ENCODE peak calls at places on chromosomes 4 and X, in ten cellular contexts. O is pancreas; P is left lung; U is GM10248; H is uterus; G is tibial nerve; L is GM12865; W is CD8-positive, alpha-beta T cell; Q is AG04450; D is fibroblast of the aortic adventitia. N is an unnamed sample.

GRCh38 chr4:36394352-36394903 is 113.0 kb downstream of the DTHD1 start:
- DNase-seq in O (no peak), P (no peak), U (no peak), H (no peak), G (no peak), L (peak), W (no peak), Q (no peak), D (no peak), N (no peak)

GRCh38 chr4:179586460-179586859 is 2144.2 kb upstream of the AGA start:
- DNase-seq in O (no peak), P (no peak), U (no peak), H (no peak), G (no peak), L (no peak), W (no peak), Q (no peak), D (no peak), N (no peak)

GRCh38 chrX:143635915-143636314 is at the start of gene SLITRK4:
- DNase-seq in O (no peak), P (no peak), U (no peak), H (no peak), G (no peak), L (no peak), W (no peak), Q (no peak), D (no peak), N (no peak)

GRCh38 chrX:2894885-2895292 is 34.2 kb downstream of the ARSD start:
- DNase-seq in O (no peak), P (no peak), U (no peak), H (peak), G (no peak), L (no peak), W (no peak), Q (peak), D (peak), N (no peak)

GRCh38 chr4:102521570-102522553 is 20.7 kb downstream of the NFKB1 start:
- DNase-seq in O (no peak), P (no peak), U (no peak), H (no peak), G (no peak), L (no peak), W (no peak), Q (no peak), D (no peak), N (no peak)

GRCh38 chrX:112840382-112841113 is at the start of gene AMOT:
- DNase-seq in O (peak), P (peak), U (peak), H (peak), G (peak), L (peak), W (peak), Q (no peak), D (peak), N (no peak)

GRCh38 chr4:143514432-143514831 is 930 bp downstream of the SMARCA5 start:
- DNase-seq in O (peak), P (peak), U (no peak), H (peak), G (peak), L (peak), W (no peak), Q (no peak), D (peak), N (peak)

GRCh38 chrX:38754102-38754790 is 47.0 kb upstream of the MID1IP1 start:
- DNase-seq in O (no peak), P (no peak), U (peak), H (peak), G (no peak), L (peak), W (peak), Q (peak), D (peak), N (no peak)

GRCh38 chr4:40121515-40121914 is 64.9 kb downstream of the N4BP2 start:
- DNase-seq in O (no peak), P (no peak), U (no peak), H (no peak), G (no peak), L (peak), W (no peak), Q (peak), D (peak), N (peak)

GRCh38 chr4:138981930-138982390 is 33.6 kb upstream of the NOCT start:
- DNase-seq in O (no peak), P (no peak), U (no peak), H (peak), G (no peak), L (no peak), W (no peak), Q (peak), D (peak), N (peak)

GRCh38 chr4:4990857-4991540 is 28.3 kb downstream of the CYTL1 start:
- DNase-seq in O (no peak), P (no peak), U (no peak), H (peak), G (peak), L (no peak), W (no peak), Q (no peak), D (peak), N (no peak)

GRCh38 chrX:40058719-40059118 is 39.0 kb downstream of the BCOR start:
- DNase-seq in O (no peak), P (no peak), U (no peak), H (no peak), G (no peak), L (no peak), W (no peak), Q (no peak), D (no peak), N (no peak)

GRCh38 chr4:142743071-142743825 is 102.9 kb downstream of the INPP4B start:
- DNase-seq in O (no peak), P (no peak), U (no peak), H (no peak), G (no peak), L (no peak), W (no peak), Q (no peak), D (peak), N (no peak)

GRCh38 chr4:89249716-89250361 is 57.8 kb downstream of the GPRIN3 start:
- DNase-seq in O (peak), P (no peak), U (no peak), H (no peak), G (no peak), L (no peak), W (no peak), Q (no peak), D (no peak), N (no peak)

GRCh38 chr4:186029731-186030421 is 39.1 kb upstream of the TLR3 start:
- DNase-seq in O (peak), P (peak), U (no peak), H (peak), G (peak), L (no peak), W (no peak), Q (no peak), D (peak), N (no peak)

GRCh38 chr4:39718366-39719323 is 20.7 kb downstream of the UBE2K start:
- DNase-seq in O (no peak), P (no peak), U (no peak), H (no peak), G (no peak), L (peak), W (no peak), Q (no peak), D (no peak), N (no peak)

GRCh38 chr4:189096717-189097116 is 844.0 kb upstream of the FRG1 start:
- DNase-seq in O (no peak), P (peak), U (no peak), H (no peak), G (no peak), L (no peak), W (no peak), Q (no peak), D (no peak), N (no peak)

GRCh38 chr4:58144721-58145120 is 1034.5 kb upstream of the IGFBP7 start:
- DNase-seq in O (no peak), P (no peak), U (no peak), H (no peak), G (no peak), L (no peak), W (no peak), Q (no peak), D (no peak), N (no peak)

GRCh38 chr4:3322059-3322550 is 29.3 kb downstream of the RGS12 start:
- DNase-seq in O (peak), P (no peak), U (no peak), H (no peak), G (no peak), L (no peak), W (no peak), Q (no peak), D (peak), N (no peak)

GRCh38 chr4:89110541-89110985 is 770 bp upstream of the TIGD2 start:
- DNase-seq in O (peak), P (no peak), U (no peak), H (no peak), G (no peak), L (no peak), W (no peak), Q (no peak), D (no peak), N (no peak)

GRCh38 chrX:14291626-14292025 is 237.7 kb upstream of the GLRA2 start:
- DNase-seq in O (no peak), P (no peak), U (no peak), H (no peak), G (no peak), L (no peak), W (no peak), Q (no peak), D (no peak), N (no peak)

GRCh38 chr4:75494563-75494962 is 19.6 kb downstream of the RCHY1 start:
- DNase-seq in O (no peak), P (no peak), U (no peak), H (no peak), G (no peak), L (no peak), W (no peak), Q (peak), D (peak), N (no peak)

GRCh38 chr4:153438916-153439756 is 27.0 kb upstream of the TMEM131L start:
- DNase-seq in O (no peak), P (no peak), U (peak), H (no peak), G (no peak), L (peak), W (peak), Q (no peak), D (no peak), N (no peak)

GRCh38 chr4:76964769-76965168 is 15.2 kb downstream of the SEPTIN11 start:
- DNase-seq in O (no peak), P (no peak), U (no peak), H (no peak), G (no peak), L (no peak), W (no peak), Q (no peak), D (no peak), N (no peak)

GRCh38 chr4:58809948-58810347 is 1699.8 kb upstream of the IGFBP7 start:
- DNase-seq in O (no peak), P (no peak), U (no peak), H (no peak), G (no peak), L (no peak), W (no peak), Q (no peak), D (no peak), N (no peak)

GRCh38 chr4:129565214-129565613 is 469.3 kb downstream of the C4orf33 start:
- DNase-seq in O (no peak), P (no peak), U (no peak), H (no peak), G (no peak), L (no peak), W (no peak), Q (no peak), D (no peak), N (no peak)

GRCh38 chr4:148893095-148893494 is 450.9 kb upstream of the NR3C2 start:
- DNase-seq in O (no peak), P (no peak), U (no peak), H (no peak), G (no peak), L (no peak), W (no peak), Q (no peak), D (no peak), N (no peak)

GRCh38 chrX:115378471-115378870 is 89.0 kb downstream of the LUZP4 start:
- DNase-seq in O (no peak), P (no peak), U (no peak), H (no peak), G (no peak), L (no peak), W (no peak), Q (no peak), D (peak), N (no peak)

DNA sequence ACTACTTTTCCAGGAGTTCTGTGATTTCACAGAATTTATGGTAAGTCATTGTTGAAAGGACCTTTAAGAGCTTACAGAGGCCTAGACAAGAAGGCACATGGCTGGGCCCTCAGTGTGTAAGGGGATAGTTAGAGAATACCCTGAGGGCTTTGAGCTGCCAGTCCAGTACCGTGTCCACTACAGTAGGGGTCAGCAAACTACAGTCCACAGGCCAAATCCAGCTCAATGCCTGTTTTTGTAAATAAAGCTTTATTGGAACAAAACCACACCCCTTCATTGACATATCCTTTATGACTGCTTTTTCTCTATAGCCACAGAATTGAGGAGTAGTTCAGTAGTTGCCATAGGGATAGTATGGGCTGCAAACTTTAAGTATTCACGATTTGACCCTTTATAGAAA is 176.2 kb downstream of the MID1 start:
- DNase-seq in O (no peak), P (no peak), U (no peak), H (no peak), G (no peak), L (no peak), W (no peak), Q (no peak), D (no peak), N (no peak)
- TF ChIP-seq CTCF in O (no peak), P (no peak), U (no peak), H (no peak), G (no peak), L (no peak), W (no peak), Q (peak), D (no peak), N (no peak)

GRCh38 chr4:166324321-166324720 is 451.3 kb downstream of the TLL1 start:
- DNase-seq in O (no peak), P (no peak), U (no peak), H (no peak), G (no peak), L (peak), W (no peak), Q (no peak), D (peak), N (no peak)
- TF ChIP-seq CTCF in O (no peak), P (no peak), U (peak), H (no peak), G (no peak), L (peak), W (no peak), Q (peak), D (peak), N (no peak)

GRCh38 chr4:105495667-105496066 is 21.8 kb upstream of the PPA2 start:
- DNase-seq in O (no peak), P (no peak), U (no peak), H (no peak), G (no peak), L (no peak), W (no peak), Q (no peak), D (peak), N (no peak)

GRCh38 chr4:105496899-105497298 is 23.0 kb upstream of the PPA2 start:
- DNase-seq in O (no peak), P (no peak), U (no peak), H (no peak), G (no peak), L (no peak), W (no peak), Q (no peak), D (no peak), N (no peak)
- TF ChIP-seq CTCF in O (no peak), P (no peak), U (peak), H (no peak), G (no peak), L (peak), W (no peak), Q (no peak), D (no peak), N (no peak)

GRCh38 chr4:121462660-121463261 is 81.9 kb upstream of the QRFPR start:
- DNase-seq in O (no peak), P (no peak), U (peak), H (no peak), G (no peak), L (peak), W (no peak), Q (peak), D (peak), N (no peak)

GRCh38 chr4:121459056-121459455 is 78.2 kb upstream of the QRFPR start:
- DNase-seq in O (no peak), P (no peak), U (no peak), H (no peak), G (no peak), L (no peak), W (no peak), Q (no peak), D (no peak), N (no peak)

GRCh38 chr4:121464854-121465253 is 84.0 kb upstream of the QRFPR start:
- DNase-seq in O (no peak), P (no peak), U (no peak), H (no peak), G (no peak), L (no peak), W (no peak), Q (no peak), D (no peak), N (no peak)
- TF ChIP-seq CTCF in O (no peak), P (no peak), U (no peak), H (no peak), G (no peak), L (no peak), W (no peak), Q (no peak), D (no peak), N (no peak)

N was measured in CD14-positive monocyte.